ENCODE peak calls at places on chromosomes 13 and 19, in four cellular contexts. One of them, this sample, is unnamed.

GRCh38 chr13:101332583-101332982 is 83.7 kb downstream of the NALCN start:
- DNase-seq in HS-5: no peak
- DNase-seq in stimulated activated CD8-positive, alpha-beta memory T cell treated with anti-CD3 and anti-CD28 coated beads, Interleukin-15, amount 100 ng/mL, for 4 hours: no peak
- DNase-seq in T-helper 2 cell: no peak
- DNase-seq in this sample: no peak

GRCh38 chr19:7975037-7975436 is 30.4 kb downstream of the ELAVL1 start:
- DNase-seq in HS-5: no peak
- DNase-seq in stimulated activated CD8-positive, alpha-beta memory T cell treated with anti-CD3 and anti-CD28 coated beads, Interleukin-15, amount 100 ng/mL, for 4 hours: no peak
- DNase-seq in T-helper 2 cell: no peak
- DNase-seq in this sample: no peak

GRCh38 chr13:20772401-20773131 is 1.2 kb downstream of the EEF1AKMT1 start:
- DNase-seq in HS-5: peak
- DNase-seq in stimulated activated CD8-positive, alpha-beta memory T cell treated with anti-CD3 and anti-CD28 coated beads, Interleukin-15, amount 100 ng/mL, for 4 hours: no peak
- DNase-seq in T-helper 2 cell: peak
- DNase-seq in this sample: no peak

GRCh38 chr13:41694902-41695301 is 237.6 kb downstream of the RGCC start:
- DNase-seq in HS-5: peak
- DNase-seq in stimulated activated CD8-positive, alpha-beta memory T cell treated with anti-CD3 and anti-CD28 coated beads, Interleukin-15, amount 100 ng/mL, for 4 hours: no peak
- DNase-seq in T-helper 2 cell: no peak
- DNase-seq in this sample: no peak

GRCh38 chr19:41616785-41617621 is 9.9 kb downstream of the CEACAM4 start:
- DNase-seq in HS-5: no peak
- DNase-seq in stimulated activated CD8-positive, alpha-beta memory T cell treated with anti-CD3 and anti-CD28 coated beads, Interleukin-15, amount 100 ng/mL, for 4 hours: no peak
- DNase-seq in T-helper 2 cell: no peak
- DNase-seq in this sample: peak

GRCh38 chr13:62779146-62779545 is 1363.5 kb upstream of the PCDH20 start:
- DNase-seq in HS-5: no peak
- DNase-seq in stimulated activated CD8-positive, alpha-beta memory T cell treated with anti-CD3 and anti-CD28 coated beads, Interleukin-15, amount 100 ng/mL, for 4 hours: no peak
- DNase-seq in T-helper 2 cell: no peak
- DNase-seq in this sample: no peak

GRCh38 chr19:2099054-2099501 is 2.4 kb downstream of the IZUMO4 start:
- DNase-seq in HS-5: no peak
- DNase-seq in stimulated activated CD8-positive, alpha-beta memory T cell treated with anti-CD3 and anti-CD28 coated beads, Interleukin-15, amount 100 ng/mL, for 4 hours: no peak
- DNase-seq in T-helper 2 cell: no peak
- DNase-seq in this sample: no peak

GRCh38 chr13:72261732-72262131 is 394.7 kb upstream of the DACH1 start:
- DNase-seq in HS-5: no peak
- DNase-seq in stimulated activated CD8-positive, alpha-beta memory T cell treated with anti-CD3 and anti-CD28 coated beads, Interleukin-15, amount 100 ng/mL, for 4 hours: no peak
- DNase-seq in T-helper 2 cell: no peak
- DNase-seq in this sample: no peak

GRCh38 chr13:35882722-35883497 is 248.3 kb downstream of the DCLK1 start:
- DNase-seq in HS-5: no peak
- DNase-seq in stimulated activated CD8-positive, alpha-beta memory T cell treated with anti-CD3 and anti-CD28 coated beads, Interleukin-15, amount 100 ng/mL, for 4 hours: no peak
- DNase-seq in T-helper 2 cell: no peak
- DNase-seq in this sample: no peak

GRCh38 chr13:88411696-88412095 is 740.5 kb downstream of the SLITRK5 start:
- DNase-seq in HS-5: no peak
- DNase-seq in stimulated activated CD8-positive, alpha-beta memory T cell treated with anti-CD3 and anti-CD28 coated beads, Interleukin-15, amount 100 ng/mL, for 4 hours: no peak
- DNase-seq in T-helper 2 cell: no peak
- DNase-seq in this sample: no peak

GRCh38 chr19:32812036-32812435 is 57.5 kb downstream of the SLC7A9 start:
- DNase-seq in HS-5: no peak
- DNase-seq in stimulated activated CD8-positive, alpha-beta memory T cell treated with anti-CD3 and anti-CD28 coated beads, Interleukin-15, amount 100 ng/mL, for 4 hours: no peak
- DNase-seq in T-helper 2 cell: no peak
- DNase-seq in this sample: no peak

GRCh38 chr19:5037936-5038335 is 69.0 kb downstream of the KDM4B start:
- DNase-seq in HS-5: no peak
- DNase-seq in stimulated activated CD8-positive, alpha-beta memory T cell treated with anti-CD3 and anti-CD28 coated beads, Interleukin-15, amount 100 ng/mL, for 4 hours: no peak
- DNase-seq in T-helper 2 cell: no peak
- DNase-seq in this sample: no peak